ENCODE peak calls at places on chromosomes 11 and 22, in four cellular contexts. D is H9, E is IMR-90, N is H1. Q is an unnamed sample.
A peak's percentile ranks its signal among the peaks of the same experiment; 100 is the strongest.

GRCh38 chr11:75894036-75894585 is 79.1 kb downstream of the UVRAG start:
- DNase-seq in E (no peak), D (no peak), N (no peak), Q (no peak)

GRCh38 chr11:69239320-69240040 is 54.5 kb upstream of the MYEOV start:
- DNase-seq in E (no peak), N (no peak), D (peak; percentile 10), Q (no peak)

GRCh38 chr11:15649371-15650104 is 534.8 kb downstream of the INSC start:
- DNase-seq in E (peak; percentile 39), N (no peak), D (no peak), Q (no peak)

GRCh38 chr11:128310676-128311445 is 276.5 kb downstream of the ETS1 start:
- DNase-seq in E (peak; percentile 36), D (no peak), N (no peak), Q (no peak)

GRCh38 chr22:46053563-46054090 is 76.7 kb upstream of the WNT7B start:
- DNase-seq in D (no peak), N (no peak), E (peak; percentile 38), Q (no peak)

GRCh38 chr11:47583844-47584243 is 2.6 kb upstream of the FAM180B start:
- DNase-seq in E (no peak), D (no peak), N (no peak), Q (no peak)

GRCh38 chr22:29314074-29314473 is 1.4 kb downstream of the RASL10A start:
- DNase-seq in N (no peak), D (no peak), E (no peak), Q (no peak)

GRCh38 chr22:45678961-45679912 is 7.6 kb downstream of the ATXN10 start:
- DNase-seq in N (no peak), E (peak; percentile 91), D (no peak), Q (no peak)

GRCh38 chr11:69541501-69542313 is 60.2 kb downstream of the LINC01488 start:
- DNase-seq in N (no peak), E (peak; percentile 43), D (no peak), Q (no peak)

GRCh38 chr22:25382762-25383161 is 163.3 kb downstream of the CRYBB2 start:
- DNase-seq in D (no peak), E (no peak), N (no peak), Q (no peak)

GRCh38 chr11:60899021-60899936 is 7.1 kb downstream of the PRPF19 start:
- DNase-seq in E (peak; percentile 73), D (peak; percentile 49), N (no peak), Q (peak; percentile 83)

GRCh38 chr11:31443802-31444201 is 65.6 kb downstream of the IMMP1L start:
- DNase-seq in E (no peak), N (no peak), D (no peak), Q (peak; percentile 7)

GRCh38 chr22:37604875-37605274 is 3.8 kb upstream of the GGA1 start:
- DNase-seq in D (no peak), E (no peak), N (no peak), Q (no peak)

GRCh38 chr22:29382575-29383328 is 5.6 kb downstream of the AP1B1 start:
- DNase-seq in D (no peak), E (no peak), N (no peak), Q (no peak)

GRCh38 chr11:75873417-75874148 is 58.6 kb downstream of the UVRAG start:
- DNase-seq in D (no peak), E (no peak), N (no peak), Q (no peak)

GRCh38 chr11:65572356-65573043 is at the start of gene FAM89B:
- DNase-seq in N (no peak), D (peak; percentile 79), E (peak; percentile 77), Q (peak; percentile 86)

GRCh38 chr22:47144791-47145425 is 382.5 kb downstream of the TBC1D22A start:
- DNase-seq in D (no peak), N (no peak), E (no peak), Q (no peak)

GRCh38 chr22:47406896-47407295 is 644.4 kb downstream of the TBC1D22A start:
- DNase-seq in N (no peak), E (no peak), D (no peak), Q (no peak)

GRCh38 chr11:45382133-45382878 is 96.2 kb upstream of the SYT13 start:
- DNase-seq in D (no peak), E (no peak), N (no peak), Q (no peak)

GRCh38 chr11:49424136-49424535 is 215.7 kb upstream of the FOLH1 start:
- DNase-seq in D (no peak), E (no peak), N (no peak), Q (no peak)

GRCh38 chr11:87137711-87138110 is 100.0 kb downstream of the TMEM135 start:
- DNase-seq in D (no peak), E (peak; percentile 64), N (no peak), Q (no peak)

GRCh38 chr11:65213322-65214211 is 31.8 kb downstream of the CAPN1 start:
- DNase-seq in N (peak; percentile 70), E (peak; percentile 6), D (peak; percentile 83), Q (peak; percentile 62)

GRCh38 chr11:67062526-67063373 is 6.1 kb downstream of the RHOD start:
- DNase-seq in E (no peak), D (no peak), N (no peak), Q (no peak)

GRCh38 chr11:31826530-31827438 is 15.7 kb upstream of the PAX6 start:
- DNase-seq in E (no peak), N (no peak), D (peak; percentile 51), Q (peak; percentile 45)

GRCh38 chr11:32173435-32173834 is 82.6 kb downstream of the RCN1 start:
- DNase-seq in E (peak; percentile 68), D (peak; percentile 81), N (peak; percentile 29), Q (peak; percentile 71)

GRCh38 chr22:29859976-29860766 is 22.1 kb upstream of the ASCC2 start:
- DNase-seq in D (no peak), N (no peak), E (no peak), Q (no peak)

GRCh38 chr11:67373916-67374570 is 645 bp upstream of the CLCF1 start:
- DNase-seq in D (peak; percentile 85), E (peak; percentile 96), N (peak; percentile 79), Q (peak; percentile 97)

GRCh38 chr22:42443240-42444059 is 11.2 kb upstream of the NFAM1 start:
- DNase-seq in N (no peak), E (no peak), D (no peak), Q (no peak)

GRCh38 chr11:63445720-63446119 is 45.2 kb downstream of the PLAAT5 start:
- DNase-seq in E (peak; percentile 42), N (no peak), D (no peak), Q (no peak)

GRCh38 chr22:29625090-29625825 is 21.8 kb downstream of the NF2 start:
- DNase-seq in N (no peak), E (peak; percentile 85), D (no peak), Q (peak; percentile 59)

GRCh38 chr11:111344032-111344431 is 35.0 kb downstream of the POU2AF1 start:
- DNase-seq in N (no peak), D (no peak), E (peak; percentile 79), Q (peak; percentile 35)

GRCh38 chr11:73359341-73359740 is 16.9 kb upstream of the RELT start:
- DNase-seq in D (no peak), E (peak; percentile 22), N (no peak), Q (no peak)

GRCh38 chr11:112968988-112969714 is 7.9 kb downstream of the NCAM1 start:
- DNase-seq in E (no peak), D (no peak), N (no peak), Q (no peak)

GRCh38 chr11:66981976-66982578 is 7.0 kb downstream of the C11orf86 start:
- DNase-seq in D (no peak), N (no peak), E (peak; percentile 91), Q (no peak)

GRCh38 chr11:58913685-58914084 is 25.6 kb upstream of the GLYATL1 start:
- DNase-seq in E (no peak), D (no peak), N (no peak), Q (no peak)

GRCh38 chr11:61545341-61545740 is 35.5 kb downstream of the SYT7 start:
- DNase-seq in N (no peak), D (no peak), E (no peak), Q (peak; percentile 55)

GRCh38 chr11:46122955-46123354 is 1.7 kb upstream of the PHF21A start:
- DNase-seq in D (no peak), N (no peak), E (peak; percentile 53), Q (no peak)

GRCh38 chr11:2399488-2400068 is 972 bp upstream of the TSSC4 start:
- DNase-seq in D (peak; percentile 70), N (no peak), E (no peak), Q (peak; percentile 38)

GRCh38 chr11:13043912-13044628 is 35.0 kb downstream of the RASSF10 start:
- DNase-seq in D (no peak), E (no peak), N (no peak), Q (no peak)

GRCh38 chr11:18575361-18575760 is 13.2 kb downstream of the UEVLD start:
- DNase-seq in E (no peak), D (no peak), N (no peak), Q (no peak)
- H4K5ac ChIP-seq in E (no peak overlapping the region), D (no peak overlapping the region), N (no peak overlapping the region), Q (no peak overlapping the region)

GRCh38 chr11:35402751-35403454 is 16.5 kb downstream of the SLC1A2 start:
- DNase-seq in N (no peak), E (no peak), D (no peak), Q (peak; percentile 60)

GRCh38 chr11:35403765-35404396 is 15.5 kb downstream of the SLC1A2 start:
- DNase-seq in D (no peak), N (no peak), E (no peak), Q (no peak)

GRCh38 chr11:35398881-35399280 is 20.5 kb downstream of the SLC1A2 start:
- DNase-seq in N (no peak), E (peak; percentile 19), D (no peak), Q (no peak)

GRCh38 chr11:35407041-35407440 is 12.3 kb downstream of the SLC1A2 start:
- DNase-seq in N (no peak), E (no peak), D (no peak), Q (no peak)

GRCh38 chr11:35404397-35404775 is 15.0 kb downstream of the SLC1A2 start:
- DNase-seq in E (peak; percentile 38), N (no peak), D (peak; percentile 79), Q (peak; percentile 95)
- H3K9ac ChIP-seq in E (no peak overlapping the region), N (no peak overlapping the region), D (no peak overlapping the region), Q (peak overlapping the region; percentile 14)

DNA sequence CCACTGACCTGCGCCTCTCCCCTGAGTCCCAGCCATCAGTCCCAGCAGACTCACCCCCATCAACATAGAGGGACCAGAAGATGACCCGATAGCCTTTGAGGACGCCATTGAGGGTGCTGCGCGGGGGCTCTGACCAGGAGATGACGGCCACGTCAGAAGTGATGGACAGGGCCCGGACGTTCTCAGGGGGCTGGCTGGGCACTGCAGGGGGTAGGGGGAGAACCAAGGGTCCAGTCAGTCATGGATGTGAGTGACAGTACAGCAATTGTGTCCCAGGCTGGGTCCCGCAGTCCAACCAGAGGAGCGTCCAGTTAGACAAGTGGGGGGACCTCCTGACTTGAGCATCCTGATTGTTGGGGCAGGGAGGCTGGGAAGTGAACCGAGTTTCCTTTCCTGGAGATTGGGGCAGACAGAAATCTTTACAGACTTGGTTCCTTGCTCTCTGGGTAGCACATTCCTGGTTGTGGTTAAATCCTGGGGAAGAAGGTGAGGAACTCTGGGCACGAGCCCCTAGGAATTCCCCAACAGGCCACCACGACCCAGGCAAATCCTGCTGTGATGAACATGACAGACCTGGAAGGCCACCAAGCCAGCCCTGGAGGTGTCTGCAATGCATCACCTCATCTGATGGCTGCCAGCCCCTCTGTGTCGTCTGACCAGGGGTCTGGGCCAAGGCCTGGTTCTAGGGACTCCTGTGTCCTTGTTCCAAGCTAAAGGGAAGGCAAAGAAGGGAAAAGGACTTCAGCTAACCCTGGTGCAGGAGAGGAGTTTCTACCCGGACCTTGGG is 133.9 kb downstream of the CEP164 start:
- DNase-seq in D (no peak), N (no peak), E (no peak), Q (no peak)
- H3K18ac ChIP-seq in D (no peak overlapping the region), N (no peak overlapping the region), E (no peak overlapping the region), Q (no peak overlapping the region)

GRCh38 chr11:117827521-117828511 is 3.3 kb upstream of the FXYD2 start:
- DNase-seq in N (no peak), E (no peak), D (peak; percentile 25), Q (no peak)
- H4K5ac ChIP-seq in N (no peak overlapping the region), E (no peak overlapping the region), D (no peak overlapping the region), Q (no peak overlapping the region)

Q was measured in mesendoderm.